ENCODE peak calls at places on chromosomes 12 and 14, in ten cellular contexts. E is NCI-H2081; M is NCI-H524; X is activated CD4-positive, alpha-beta T cell treated with anti-CD3 and anti-CD28 coated beads for 36 hours; J is SW 1271; W is endothelial cell; Z is Kasumi-1; A is stimulated activated CD4-positive, alpha-beta T cell treated with anti-CD3 and anti-CD28 coated beads, TNF-alpha, amount 100 ng/mL, for 48 hours; R is cerebellar cortex; C is HL-60. H is an unnamed sample.

GRCh38 chr12:48988030-48988649 is 10.0 kb downstream of the WNT1 start:
- DNase-seq in E (peak; percentile 23), M (no peak), X (peak; percentile 89), J (peak; percentile 38), W (peak; percentile 92), Z (peak; percentile 64), A (no peak), R (peak; percentile 52), C (no peak), H (no peak)

GRCh38 chr12:56487448-56488040 is 417 bp downstream of the GLS2 start:
- DNase-seq in E (peak; percentile 72), M (peak; percentile 42), X (peak; percentile 65), J (no peak), W (peak; percentile 23), Z (no peak), A (no peak), R (peak; percentile 64), C (no peak), H (no peak)

GRCh38 chr12:19967486-19967885 is 400.9 kb upstream of the PDE3A start:
- DNase-seq in E (peak; percentile 62), M (no peak), X (no peak), J (peak; percentile 61), W (no peak), Z (peak; percentile 33), A (no peak), R (no peak), C (peak; percentile 3), H (no peak)

GRCh38 chr12:124454735-124455134 is 112.7 kb downstream of the NCOR2 start:
- DNase-seq in E (no peak), M (no peak), X (no peak), J (no peak), W (no peak), Z (no peak), A (no peak), R (no peak), C (no peak), H (no peak)

GRCh38 chr14:94592457-94592856 is 11.2 kb downstream of the SERPINA5 start:
- DNase-seq in E (no peak), M (no peak), X (no peak), J (no peak), W (no peak), Z (no peak), A (no peak), R (no peak), C (no peak), H (no peak)

GRCh38 chr14:94722397-94722796 is 47.5 kb downstream of the GSC start:
- DNase-seq in E (no peak), M (no peak), X (no peak), J (no peak), W (no peak), Z (no peak), A (no peak), R (no peak), C (no peak), H (no peak)

GRCh38 chr14:88792572-88793258 is at the start of gene EML5:
- DNase-seq in E (peak; percentile 85), M (peak; percentile 86), X (peak; percentile 90), J (peak; percentile 67), W (peak; percentile 72), Z (peak; percentile 66), A (peak; percentile 72), R (peak; percentile 78), C (peak; percentile 33), H (peak; percentile 86)

GRCh38 chr12:13362260-13362841 is 165.8 kb downstream of the EMP1 start:
- DNase-seq in E (peak; percentile 84), M (peak; percentile 49), X (peak; percentile 68), J (peak; percentile 63), W (peak; percentile 71), Z (peak; percentile 18), A (peak; percentile 24), R (peak; percentile 64), C (peak; percentile 4), H (no peak)

GRCh38 chr12:125324861-125325260 is 259.6 kb downstream of the AACS start:
- DNase-seq in E (no peak), M (no peak), X (no peak), J (no peak), W (no peak), Z (no peak), A (no peak), R (no peak), C (no peak), H (no peak)

GRCh38 chr12:46915082-46915481 is 89.3 kb upstream of the SLC38A4 start:
- DNase-seq in E (no peak), M (no peak), X (no peak), J (no peak), W (no peak), Z (no peak), A (no peak), R (no peak), C (no peak), H (no peak)

GRCh38 chr12:71846322-71846940 is 6.9 kb downstream of the TBC1D15 start:
- DNase-seq in E (peak; percentile 53), M (no peak), X (no peak), J (peak; percentile 55), W (no peak), Z (peak; percentile 67), A (no peak), R (peak; percentile 22), C (no peak), H (no peak)

GRCh38 chr12:98990648-98991047 is 345.6 kb downstream of the APAF1 start:
- DNase-seq in E (no peak), M (no peak), X (no peak), J (no peak), W (no peak), Z (no peak), A (no peak), R (no peak), C (no peak), H (no peak)

GRCh38 chr12:124800506-124800905 is 63.2 kb downstream of the SCARB1 start:
- DNase-seq in E (no peak), M (no peak), X (no peak), J (no peak), W (no peak), Z (no peak), A (no peak), R (no peak), C (no peak), H (no peak)

GRCh38 chr14:57244103-57244502 is 24.6 kb downstream of the EXOC5 start:
- DNase-seq in E (no peak), M (no peak), X (no peak), J (no peak), W (no peak), Z (no peak), A (no peak), R (no peak), C (no peak), H (no peak)

GRCh38 chr12:46787496-46788055 is 38.2 kb downstream of the SLC38A4 start:
- DNase-seq in E (no peak), M (no peak), X (no peak), J (no peak), W (no peak), Z (no peak), A (no peak), R (no peak), C (no peak), H (no peak)

GRCh38 chr12:130948136-130948535 is 5.6 kb upstream of the ADGRD1 start:
- DNase-seq in E (peak; percentile 31), M (no peak), X (no peak), J (no peak), W (no peak), Z (no peak), A (no peak), R (no peak), C (no peak), H (no peak)

GRCh38 chr14:22837059-22837749 is 819 bp downstream of the MMP14 start:
- DNase-seq in E (no peak), M (no peak), X (no peak), J (no peak), W (no peak), Z (peak; percentile 29), A (no peak), R (no peak), C (no peak), H (no peak)

GRCh38 chr14:80523518-80524117 is 312.3 kb upstream of the DIO2 start:
- DNase-seq in E (no peak), M (no peak), X (no peak), J (no peak), W (no peak), Z (no peak), A (no peak), R (no peak), C (no peak), H (peak; percentile 17)

GRCh38 chr12:28787151-28787550 is 361.9 kb upstream of the FAR2 start:
- DNase-seq in E (no peak), M (no peak), X (no peak), J (no peak), W (no peak), Z (no peak), A (no peak), R (no peak), C (no peak), H (no peak)

GRCh38 chr12:98446716-98447115 is 68.7 kb upstream of the TMPO start:
- DNase-seq in E (no peak), M (no peak), X (no peak), J (no peak), W (no peak), Z (no peak), A (no peak), R (no peak), C (peak; percentile 50), H (no peak)

GRCh38 chr14:39381366-39381765 is 50.9 kb downstream of the FBXO33 start:
- DNase-seq in E (no peak), M (no peak), X (no peak), J (no peak), W (no peak), Z (no peak), A (no peak), R (no peak), C (no peak), H (no peak)

GRCh38 chr14:52923902-52924575 is 26.8 kb downstream of the FERMT2 start:
- DNase-seq in E (no peak), M (no peak), X (peak; percentile 11), J (peak; percentile 37), W (no peak), Z (no peak), A (no peak), R (no peak), C (no peak), H (no peak)

GRCh38 chr12:132766380-132767085 is 4.9 kb upstream of the ANKLE2 start:
- DNase-seq in E (no peak), M (no peak), X (no peak), J (no peak), W (no peak), Z (peak; percentile 36), A (no peak), R (no peak), C (no peak), H (no peak)

GRCh38 chr14:29865299-29865698 is 62.3 kb downstream of the PRKD1 start:
- DNase-seq in E (peak; percentile 15), M (peak; percentile 35), X (no peak), J (no peak), W (no peak), Z (no peak), A (no peak), R (no peak), C (no peak), H (peak; percentile 32)

GRCh38 chr12:113418213-113418879 is 3.8 kb upstream of the SDSL start:
- DNase-seq in E (no peak), M (no peak), X (no peak), J (no peak), W (no peak), Z (no peak), A (no peak), R (no peak), C (no peak), H (no peak)

GRCh38 chr12:49130151-49131050 is 794 bp downstream of the TUBA1B start:
- DNase-seq in E (peak; percentile 94), M (peak; percentile 90), X (peak; percentile 96), J (peak; percentile 95), W (peak; percentile 94), Z (peak; percentile 83), A (peak; percentile 89), R (peak; percentile 90), C (peak; percentile 90), H (peak; percentile 54)

GRCh38 chr14:90986510-90986909 is 73.9 kb downstream of the RPS6KA5 start:
- DNase-seq in E (no peak), M (no peak), X (no peak), J (no peak), W (no peak), Z (no peak), A (no peak), R (no peak), C (no peak), H (no peak)

GRCh38 chr14:86321151-86321550 is 791.2 kb downstream of the FLRT2 start:
- DNase-seq in E (no peak), M (no peak), X (no peak), J (no peak), W (no peak), Z (peak; percentile 11), A (no peak), R (no peak), C (no peak), H (no peak)

H was measured in DMS 273 treated with DMSO at 0.1 percent for 48 hours.